ENCODE peak calls at places on chromosomes 3 and 15, in seven cellular contexts. One of them, this sample, is unnamed.

GRCh38 chr3:171833775-171834460 is 9.2 kb upstream of the TMEM212 start:
- DNase-seq in tibial artery: no peak
- DNase-seq in ovary: no peak
- DNase-seq in choroid plexus epithelial cell: peak
- DNase-seq in foreskin fibroblast: peak
- DNase-seq in cardiac fibroblast: peak
- DNase-seq in adrenal gland: no peak
- DNase-seq in this sample: peak

GRCh38 chr3:144107923-144108322 is 136.3 kb downstream of the DIPK2A start:
- DNase-seq in adrenal gland: no peak
- DNase-seq in ovary: no peak
- DNase-seq in choroid plexus epithelial cell: no peak
- DNase-seq in foreskin fibroblast: no peak
- DNase-seq in tibial artery: no peak
- DNase-seq in cardiac fibroblast: no peak
- DNase-seq in this sample: no peak

GRCh38 chr3:188978772-188979171 is 193.0 kb upstream of the TPRG1 start:
- DNase-seq in tibial artery: peak
- DNase-seq in choroid plexus epithelial cell: peak
- DNase-seq in ovary: peak
- DNase-seq in cardiac fibroblast: peak
- DNase-seq in foreskin fibroblast: peak
- DNase-seq in adrenal gland: no peak
- DNase-seq in this sample: peak

GRCh38 chr3:107268461-107268860 is 108.8 kb upstream of the CCDC54 start:
- DNase-seq in ovary: no peak
- DNase-seq in cardiac fibroblast: no peak
- DNase-seq in foreskin fibroblast: peak
- DNase-seq in tibial artery: no peak
- DNase-seq in adrenal gland: no peak
- DNase-seq in choroid plexus epithelial cell: no peak
- DNase-seq in this sample: no peak

GRCh38 chr3:193805448-193805847 is 212.4 kb downstream of the OPA1 start:
- DNase-seq in adrenal gland: peak
- DNase-seq in cardiac fibroblast: peak
- DNase-seq in choroid plexus epithelial cell: peak
- DNase-seq in ovary: peak
- DNase-seq in tibial artery: no peak
- DNase-seq in foreskin fibroblast: peak
- DNase-seq in this sample: peak

GRCh38 chr3:168249539-168250414 is 154.1 kb upstream of the GOLIM4 start:
- DNase-seq in adrenal gland: peak
- DNase-seq in tibial artery: peak
- DNase-seq in ovary: peak
- DNase-seq in foreskin fibroblast: peak
- DNase-seq in cardiac fibroblast: peak
- DNase-seq in choroid plexus epithelial cell: peak
- DNase-seq in this sample: peak

GRCh38 chr3:53799338-53799865 is 46.8 kb downstream of the CHDH start:
- DNase-seq in tibial artery: no peak
- DNase-seq in foreskin fibroblast: no peak
- DNase-seq in cardiac fibroblast: no peak
- DNase-seq in ovary: no peak
- DNase-seq in adrenal gland: no peak
- DNase-seq in choroid plexus epithelial cell: no peak
- DNase-seq in this sample: no peak

GRCh38 chr15:36798366-36798765 is 218.9 kb downstream of the CDIN1 start:
- DNase-seq in ovary: no peak
- DNase-seq in tibial artery: no peak
- DNase-seq in choroid plexus epithelial cell: peak
- DNase-seq in foreskin fibroblast: peak
- DNase-seq in adrenal gland: no peak
- DNase-seq in cardiac fibroblast: peak
- DNase-seq in this sample: no peak

GRCh38 chr15:95848126-95848525 is 482.4 kb upstream of the NR2F2 start:
- DNase-seq in ovary: no peak
- DNase-seq in adrenal gland: no peak
- DNase-seq in foreskin fibroblast: no peak
- DNase-seq in cardiac fibroblast: peak
- DNase-seq in tibial artery: no peak
- DNase-seq in choroid plexus epithelial cell: peak
- DNase-seq in this sample: no peak

GRCh38 chr15:55737373-55737772 is 5.6 kb downstream of the PRTG start:
- DNase-seq in adrenal gland: no peak
- DNase-seq in choroid plexus epithelial cell: peak
- DNase-seq in tibial artery: no peak
- DNase-seq in cardiac fibroblast: peak
- DNase-seq in foreskin fibroblast: peak
- DNase-seq in ovary: no peak
- DNase-seq in this sample: no peak

GRCh38 chr3:119937229-119937628 is 155.3 kb downstream of the NR1I2 start:
- DNase-seq in choroid plexus epithelial cell: peak
- DNase-seq in tibial artery: no peak
- DNase-seq in adrenal gland: no peak
- DNase-seq in foreskin fibroblast: no peak
- DNase-seq in ovary: no peak
- DNase-seq in cardiac fibroblast: no peak
- DNase-seq in this sample: no peak

GRCh38 chr3:197580253-197580691 is 24.5 kb upstream of the BDH1 start:
- DNase-seq in ovary: no peak
- DNase-seq in choroid plexus epithelial cell: no peak
- DNase-seq in foreskin fibroblast: no peak
- DNase-seq in adrenal gland: no peak
- DNase-seq in cardiac fibroblast: no peak
- DNase-seq in tibial artery: no peak
- DNase-seq in this sample: no peak

GRCh38 chr15:68113273-68113672 is 59.2 kb downstream of the PIAS1 start:
- DNase-seq in adrenal gland: no peak
- DNase-seq in ovary: no peak
- DNase-seq in foreskin fibroblast: peak
- DNase-seq in tibial artery: no peak
- DNase-seq in choroid plexus epithelial cell: peak
- DNase-seq in cardiac fibroblast: peak
- DNase-seq in this sample: no peak

GRCh38 chr3:116929534-116930222 is 220.1 kb downstream of the TUSC7 start:
- DNase-seq in adrenal gland: no peak
- DNase-seq in cardiac fibroblast: peak
- DNase-seq in foreskin fibroblast: peak
- DNase-seq in choroid plexus epithelial cell: peak
- DNase-seq in ovary: no peak
- DNase-seq in tibial artery: no peak
- DNase-seq in this sample: peak

GRCh38 chr15:45919806-45920205 is 285.0 kb downstream of the SQOR start:
- DNase-seq in cardiac fibroblast: peak
- DNase-seq in ovary: no peak
- DNase-seq in foreskin fibroblast: peak
- DNase-seq in adrenal gland: no peak
- DNase-seq in choroid plexus epithelial cell: peak
- DNase-seq in tibial artery: no peak
- DNase-seq in this sample: peak

GRCh38 chr3:117927831-117928230 is 1106.8 kb downstream of the IGSF11 start:
- DNase-seq in adrenal gland: no peak
- DNase-seq in foreskin fibroblast: no peak
- DNase-seq in choroid plexus epithelial cell: no peak
- DNase-seq in ovary: no peak
- DNase-seq in tibial artery: no peak
- DNase-seq in cardiac fibroblast: no peak
- DNase-seq in this sample: no peak

GRCh38 chr15:82554351-82554750 is 14.1 kb upstream of the RPS17 start:
- DNase-seq in tibial artery: no peak
- DNase-seq in cardiac fibroblast: peak
- DNase-seq in foreskin fibroblast: peak
- DNase-seq in ovary: no peak
- DNase-seq in adrenal gland: no peak
- DNase-seq in choroid plexus epithelial cell: no peak
- DNase-seq in this sample: no peak

GRCh38 chr15:46709461-46709860 is 1007.8 kb upstream of the SEMA6D start:
- DNase-seq in ovary: no peak
- DNase-seq in tibial artery: no peak
- DNase-seq in adrenal gland: no peak
- DNase-seq in foreskin fibroblast: no peak
- DNase-seq in cardiac fibroblast: no peak
- DNase-seq in choroid plexus epithelial cell: no peak
- DNase-seq in this sample: no peak

GRCh38 chr3:98329392-98330124 is 24.1 kb upstream of the OR5K4 start:
- DNase-seq in adrenal gland: peak
- DNase-seq in foreskin fibroblast: peak
- DNase-seq in choroid plexus epithelial cell: peak
- DNase-seq in cardiac fibroblast: peak
- DNase-seq in ovary: no peak
- DNase-seq in tibial artery: no peak
- DNase-seq in this sample: peak

GRCh38 chr3:88030200-88030599 is 28.6 kb downstream of the CGGBP1 start:
- DNase-seq in foreskin fibroblast: no peak
- DNase-seq in tibial artery: no peak
- DNase-seq in ovary: no peak
- DNase-seq in cardiac fibroblast: peak
- DNase-seq in choroid plexus epithelial cell: peak
- DNase-seq in adrenal gland: no peak
- DNase-seq in this sample: no peak
- H3K4me3 ChIP-seq in foreskin fibroblast: no peak
- H3K4me3 ChIP-seq in tibial artery: no peak
- H3K4me3 ChIP-seq in ovary: no peak
- H3K4me3 ChIP-seq in cardiac fibroblast: no peak
- H3K4me3 ChIP-seq in choroid plexus epithelial cell: peak
- H3K4me3 ChIP-seq in adrenal gland: peak
- H3K4me3 ChIP-seq in this sample: no peak

DNA sequence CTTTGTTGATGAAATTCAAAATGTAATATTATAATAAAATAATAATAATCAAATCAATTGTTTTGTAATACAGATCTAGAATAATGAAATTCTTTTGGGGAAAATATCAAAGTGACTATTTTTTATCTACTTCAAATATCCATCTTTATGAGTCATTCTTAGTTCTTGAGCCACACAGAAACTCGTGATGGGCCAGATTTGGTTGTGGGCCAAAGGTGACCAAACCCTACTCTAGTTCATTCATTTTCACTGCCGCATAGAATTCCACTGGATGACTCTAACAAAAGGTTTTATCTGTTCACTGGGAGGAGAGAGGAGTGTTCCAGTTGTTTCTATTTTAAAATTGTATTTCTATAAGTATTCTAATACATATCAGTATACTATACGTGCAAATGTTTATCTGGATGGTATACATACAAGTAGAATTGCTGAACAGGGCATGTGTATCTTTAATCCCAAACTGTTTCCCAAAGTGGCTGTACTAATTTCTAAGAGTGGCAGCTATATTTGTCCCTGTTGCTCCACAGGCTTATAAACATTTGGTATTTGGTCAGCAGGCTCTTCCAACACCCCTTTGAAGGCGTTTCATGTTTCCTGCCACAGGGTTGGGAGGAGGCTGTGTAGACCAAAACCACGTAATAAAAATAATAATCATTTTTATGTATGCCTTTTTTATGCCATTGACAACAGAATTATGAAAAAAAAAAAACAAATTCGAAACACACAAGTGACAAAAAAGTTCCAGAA is 7.3 kb upstream of the RTP3 start:
- DNase-seq in foreskin fibroblast: peak
- DNase-seq in adrenal gland: peak
- DNase-seq in tibial artery: no peak
- DNase-seq in cardiac fibroblast: peak
- DNase-seq in choroid plexus epithelial cell: peak
- DNase-seq in ovary: no peak
- DNase-seq in this sample: no peak
- TF ChIP-seq CTCF in foreskin fibroblast: no peak
- TF ChIP-seq CTCF in adrenal gland: no peak
- TF ChIP-seq CTCF in tibial artery: no peak
- TF ChIP-seq CTCF in cardiac fibroblast: no peak
- TF ChIP-seq CTCF in choroid plexus epithelial cell: no peak
- TF ChIP-seq CTCF in ovary: no peak
- TF ChIP-seq CTCF in this sample: no peak

DNA sequence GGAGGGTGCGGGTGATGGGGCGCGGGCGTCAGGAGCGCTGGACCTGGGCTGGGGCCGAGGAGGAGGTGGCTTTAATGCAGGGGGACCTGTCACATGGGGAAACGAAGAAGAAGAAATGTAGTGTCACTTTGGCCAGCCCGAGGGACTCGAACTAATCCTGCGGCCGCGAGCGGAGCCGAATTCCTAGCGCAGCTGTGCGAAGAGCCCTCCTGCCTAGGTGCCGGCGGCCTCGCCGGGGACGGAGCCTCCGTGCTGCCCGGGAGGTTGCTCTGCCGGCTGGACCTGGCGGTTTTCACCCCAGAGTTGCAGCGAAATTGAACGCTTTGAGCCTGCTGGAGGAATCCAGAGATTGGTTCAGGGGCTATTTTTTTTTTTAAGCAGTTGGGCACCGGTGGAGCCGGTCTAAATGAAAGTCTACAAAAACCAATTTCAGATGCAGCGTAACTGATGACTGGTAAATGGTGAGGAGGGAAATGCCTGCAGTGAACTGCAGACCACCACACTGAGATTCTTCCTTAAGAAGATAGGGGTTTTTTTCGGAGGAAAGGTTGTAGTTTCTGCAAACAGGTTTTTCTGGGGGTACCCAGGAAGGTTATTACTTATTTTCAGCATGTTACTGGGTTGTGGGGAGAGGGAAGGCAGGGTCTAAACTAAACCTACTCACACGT is 674 bp downstream of the TMEM108 start:
- DNase-seq in foreskin fibroblast: peak
- DNase-seq in ovary: no peak
- DNase-seq in choroid plexus epithelial cell: peak
- DNase-seq in cardiac fibroblast: no peak
- DNase-seq in adrenal gland: peak
- DNase-seq in tibial artery: no peak
- DNase-seq in this sample: no peak
- H3K4me3 ChIP-seq in foreskin fibroblast: peak
- H3K4me3 ChIP-seq in ovary: peak
- H3K4me3 ChIP-seq in choroid plexus epithelial cell: peak
- H3K4me3 ChIP-seq in cardiac fibroblast: peak
- H3K4me3 ChIP-seq in adrenal gland: peak
- H3K4me3 ChIP-seq in tibial artery: peak
- H3K4me3 ChIP-seq in this sample: peak

GRCh38 chr15:42137461-42138261 is 18.8 kb downstream of the PLA2G4F start:
- DNase-seq in foreskin fibroblast: peak
- DNase-seq in adrenal gland: peak
- DNase-seq in cardiac fibroblast: peak
- DNase-seq in tibial artery: no peak
- DNase-seq in choroid plexus epithelial cell: peak
- DNase-seq in ovary: no peak
- DNase-seq in this sample: peak
- TF ChIP-seq CTCF in foreskin fibroblast: peak
- TF ChIP-seq CTCF in adrenal gland: peak
- TF ChIP-seq CTCF in cardiac fibroblast: peak
- TF ChIP-seq CTCF in tibial artery: peak
- TF ChIP-seq CTCF in choroid plexus epithelial cell: peak
- TF ChIP-seq CTCF in ovary: no peak
- TF ChIP-seq CTCF in this sample: peak